ENCODE peak calls at places on chromosome 7, in ten cellular contexts. U, V, G, P, O, C, M, X, W and J are unnamed samples.
A peak's percentile ranks its signal among the peaks of the same experiment; 100 is the strongest.

GRCh38 chr7:7732566-7733290 is 14.3 kb upstream of the RPA3 start:
- DNase-seq in U (no peak), P (no peak), O (no peak), C (no peak), G (no peak), X (no peak), M (no peak), W (peak; percentile 57), V (no peak), J (no peak)

GRCh38 chr7:2012981-2013380 is 219.8 kb downstream of the MAD1L1 start:
- DNase-seq in V (peak; percentile 59), O (no peak), P (peak; percentile 39), C (no peak), W (peak; percentile 81), X (no peak), M (no peak), U (no peak), G (no peak), J (peak; percentile 81)

GRCh38 chr7:123423622-123424021 is 110.8 kb downstream of the IQUB start:
- DNase-seq in P (no peak), W (no peak), U (no peak), X (no peak), M (no peak), O (no peak), V (no peak), C (no peak), G (no peak), J (no peak)

GRCh38 chr7:7650682-7651206 is 10.2 kb downstream of the UMAD1 start:
- DNase-seq in P (no peak), X (no peak), V (no peak), C (no peak), M (no peak), W (no peak), O (no peak), U (no peak), G (no peak), J (no peak)

GRCh38 chr7:143316492-143316891 is 581 bp downstream of the CLCN1 start:
- DNase-seq in M (no peak), V (no peak), C (no peak), O (no peak), U (no peak), X (no peak), G (no peak), W (no peak), P (no peak), J (no peak)

GRCh38 chr7:151459726-151460473 is 20.0 kb upstream of the CRYGN start:
- DNase-seq in P (peak; percentile 84), U (no peak), W (peak; percentile 89), V (peak; percentile 81), X (peak; percentile 75), M (no peak), O (peak; percentile 84), C (no peak), G (peak; percentile 29), J (peak; percentile 88)

GRCh38 chr7:140142031-140142430 is 34.8 kb downstream of the KDM7A start:
- DNase-seq in X (no peak), M (no peak), V (no peak), P (no peak), O (no peak), C (no peak), U (no peak), G (no peak), W (no peak), J (no peak)

GRCh38 chr7:94338921-94339371 is 55.7 kb upstream of the COL1A2 start:
- DNase-seq in W (peak; percentile 26), C (no peak), O (peak; percentile 78), U (no peak), V (no peak), G (no peak), P (no peak), M (no peak), X (no peak), J (no peak)

GRCh38 chr7:43771128-43771527 is 12.6 kb downstream of the BLVRA start:
- DNase-seq in U (no peak), P (no peak), G (no peak), M (no peak), C (no peak), X (no peak), W (no peak), O (no peak), V (no peak), J (no peak)

GRCh38 chr7:44618045-44618444 is 11.6 kb downstream of the OGDH start:
- DNase-seq in C (no peak), W (no peak), P (no peak), U (no peak), O (no peak), X (no peak), V (no peak), M (no peak), G (no peak), J (no peak)

GRCh38 chr7:26815452-26815851 is 48.9 kb downstream of the SKAP2 start:
- DNase-seq in C (no peak), V (no peak), X (no peak), M (no peak), U (no peak), P (no peak), G (no peak), O (no peak), W (no peak), J (no peak)

GRCh38 chr7:149496642-149497391 is 792 bp downstream of the ZNF746 start:
- DNase-seq in W (peak; percentile 67), O (peak; percentile 31), U (peak; percentile 27), M (peak; percentile 58), X (peak; percentile 49), V (peak; percentile 85), C (peak; percentile 30), P (peak; percentile 72), G (peak; percentile 24), J (peak; percentile 80)

GRCh38 chr7:17948503-17949238 is 8.4 kb upstream of the SNX13 start:
- DNase-seq in X (no peak), M (no peak), G (no peak), C (no peak), O (no peak), P (no peak), U (no peak), W (peak; percentile 15), V (no peak), J (no peak)